ENCODE peak calls at places on chromosomes 12 and 14, in four cellular contexts. A, G, F and B are unnamed samples.

GRCh38 chr12:53378705-53379388 is 1.1 kb upstream of the SP1 start:
- DNase-seq in A (no peak), G (no peak), F (no peak), B (peak)

GRCh38 chr14:70398706-70399431 is 18.0 kb downstream of the SYNJ2BP start:
- DNase-seq in A (no peak), G (no peak), F (no peak), B (no peak)

GRCh38 chr14:71321556-71322315 is 414.5 kb downstream of the PCNX1 start:
- DNase-seq in A (peak), G (no peak), F (peak), B (peak)

GRCh38 chr12:62250671-62251608 is 9.3 kb upstream of the USP15 start:
- DNase-seq in A (no peak), G (peak), F (peak), B (no peak)

GRCh38 chr14:35628989-35629388 is 95.0 kb downstream of the INSM2 start:
- DNase-seq in A (no peak), G (no peak), F (no peak), B (peak)

GRCh38 chr14:81129242-81129641 is 91.5 kb downstream of the GTF2A1 start:
- DNase-seq in A (no peak), G (no peak), F (no peak), B (no peak)

GRCh38 chr12:109728921-109729836 is 15.6 kb downstream of the FAM222A start:
- DNase-seq in A (no peak), G (no peak), F (no peak), B (no peak)

GRCh38 chr12:47408171-47408871 is 297.5 kb downstream of the RPAP3 start:
- DNase-seq in A (peak), G (peak), F (no peak), B (peak)

GRCh38 chr14:79598339-79598738 is 613.0 kb downstream of the DIO2 start:
- DNase-seq in A (no peak), G (no peak), F (peak), B (no peak)

GRCh38 chr12:119115296-119115905 is 63.3 kb upstream of the HSPB8 start:
- DNase-seq in A (peak), G (no peak), F (peak), B (peak)

GRCh38 chr12:38915783-38916182 is 10.4 kb upstream of the CPNE8 start:
- DNase-seq in A (no peak), G (no peak), F (no peak), B (no peak)

GRCh38 chr12:96208801-96209534 is 14.8 kb downstream of the ELK3 start:
- DNase-seq in A (no peak), G (no peak), F (no peak), B (no peak)

GRCh38 chr12:48980953-48981756 is 3.0 kb downstream of the WNT1 start:
- DNase-seq in A (no peak), G (no peak), F (no peak), B (peak)

DNA sequence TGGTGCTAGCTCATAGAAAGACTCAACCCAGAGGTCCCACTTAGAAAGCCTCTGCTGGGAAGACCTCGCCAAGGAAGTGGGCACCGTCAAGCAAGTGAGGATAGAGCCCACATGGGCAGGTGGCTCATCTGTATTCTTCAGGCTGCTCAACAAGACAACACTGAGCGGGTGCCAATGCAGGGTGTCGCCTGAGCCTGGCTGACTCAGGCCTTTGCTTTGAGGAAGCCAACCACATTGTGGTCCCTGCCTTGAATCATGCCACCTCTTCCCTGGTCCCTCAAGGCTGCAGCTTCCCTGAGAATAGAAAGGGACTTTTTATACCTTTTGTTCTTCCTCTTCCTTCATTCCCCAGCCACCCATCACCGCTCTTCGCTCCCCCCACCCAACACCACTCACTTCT is 2.1 kb upstream of the RNASE13 start:
- DNase-seq in A (no peak), G (no peak), F (no peak), B (no peak)
- H3K27ac ChIP-seq in A (no peak), G (no peak), F (no peak), B (no peak)

GRCh38 chr12:76860301-76860700 is 18.5 kb downstream of the CSRP2 start:
- DNase-seq in A (no peak), G (no peak), F (no peak), B (no peak)
- H3K27ac ChIP-seq in A (no peak), G (no peak), F (no peak), B (no peak)

GRCh38 chr14:65002586-65003210 is 16.0 kb downstream of the FNTB start:
- DNase-seq in A (no peak), G (no peak), F (peak), B (no peak)
- H3K27ac ChIP-seq in A (no peak), G (peak), F (peak), B (no peak)

GRCh38 chr14:39228509-39229221 is 5.0 kb upstream of the MIA2 start:
- DNase-seq in A (no peak), G (no peak), F (no peak), B (no peak)

GRCh38 chr14:39228044-39228443 is 5.7 kb upstream of the MIA2 start:
- DNase-seq in A (peak), G (no peak), F (no peak), B (no peak)

GRCh38 chr14:39229601-39230110 is 4.1 kb upstream of the MIA2 start:
- DNase-seq in A (no peak), G (no peak), F (no peak), B (no peak)

GRCh38 chr14:39230416-39230815 is 3.3 kb upstream of the MIA2 start:
- DNase-seq in A (no peak), G (no peak), F (peak), B (no peak)

DNA sequence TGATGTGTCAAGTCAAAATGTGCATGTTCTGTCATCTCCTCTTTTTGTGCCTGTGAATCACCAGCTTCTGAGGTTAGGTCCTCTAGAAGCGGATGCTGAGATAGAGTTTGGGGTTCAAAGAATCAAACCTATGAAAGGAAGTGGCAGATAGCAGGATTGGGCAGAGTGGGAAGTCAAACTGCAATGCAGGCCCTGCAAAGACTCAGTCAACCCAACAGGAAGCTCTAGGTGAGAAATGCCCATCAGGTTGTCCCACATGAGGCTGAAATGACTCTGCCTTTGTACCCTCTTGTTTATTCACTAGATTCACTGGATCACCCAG is 4.5 kb upstream of the MIA2 start:
- DNase-seq in A (no peak), G (no peak), F (no peak), B (no peak)
- H3K27ac ChIP-seq in A (no peak), G (no peak), F (no peak), B (no peak)

GRCh38 chr14:44149597-44149996 is 357.5 kb downstream of the FSCB start:
- DNase-seq in A (peak), G (no peak), F (peak), B (peak)
- H3K27ac ChIP-seq in A (no peak), G (no peak), F (no peak), B (no peak)

GRCh38 chr12:111393700-111394275 is 11.9 kb upstream of the SH2B3 start:
- DNase-seq in A (no peak), G (no peak), F (no peak), B (no peak)
- H3K27ac ChIP-seq in A (no peak), G (no peak), F (no peak), B (no peak)

DNA sequence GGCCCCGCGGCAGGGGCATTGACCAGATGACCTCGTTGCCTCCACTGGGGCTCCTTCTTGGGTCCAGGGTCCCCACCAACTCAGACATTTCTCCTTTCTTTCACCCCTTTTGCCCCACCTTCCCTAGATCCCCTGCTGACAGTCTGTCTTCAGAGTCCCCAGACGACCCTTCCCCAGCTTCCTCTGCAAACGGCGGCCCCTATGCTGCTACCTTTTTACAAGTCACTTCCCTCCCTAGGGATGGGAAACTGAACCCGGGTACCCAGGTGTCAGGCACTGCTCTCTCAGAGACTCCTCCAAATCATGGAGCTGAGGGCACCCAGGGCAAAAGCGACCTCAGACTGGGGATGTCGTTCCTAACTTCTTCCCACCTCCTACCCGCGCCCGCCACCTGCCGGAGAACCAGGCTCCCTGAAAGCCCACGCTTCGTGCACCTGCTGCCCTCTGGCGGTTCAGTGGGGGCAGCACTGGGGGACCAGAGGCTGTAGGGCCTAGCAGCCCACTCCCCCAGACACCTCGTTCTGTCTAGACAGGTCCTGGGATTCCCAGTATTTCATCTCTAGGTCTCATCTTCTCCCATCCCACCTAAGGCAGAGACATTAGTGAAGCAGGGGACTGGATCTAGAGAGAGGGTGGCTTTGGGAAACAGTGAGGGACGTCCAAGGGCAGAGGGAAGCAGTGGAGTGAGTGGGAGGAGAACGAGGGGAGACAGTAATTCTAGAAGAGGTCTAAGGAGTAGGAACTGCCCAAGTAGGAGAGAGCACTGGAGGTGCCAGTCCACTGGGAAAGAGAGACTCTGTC is 4.9 kb downstream of the ZNF385A start:
- DNase-seq in A (peak), G (no peak), F (peak), B (peak)
- H3K27ac ChIP-seq in A (no peak), G (no peak), F (peak), B (no peak)

GRCh38 chr14:88902850-88903249 is 78.4 kb downstream of the TTC8 start:
- DNase-seq in A (no peak), G (no peak), F (no peak), B (no peak)
- H3K27ac ChIP-seq in A (no peak), G (no peak), F (no peak), B (no peak)